ENCODE peak calls at places on chromosomes 7 and 10, in seven cellular contexts. I is hepatocyte, H is neural progenitor cell, Y is ovary, U is heart left ventricle, T is psoas muscle, E is HAP-1. P is an unnamed sample. For H3K4me1 and H3K27me3, the result is how much of the 10 kb centered on the place peaks cover.

GRCh38 chr7:52555805-52556204 is 479.6 kb upstream of the POM121L12 start:
- DNase-seq in I (no peak), H (no peak), Y (no peak), U (no peak), T (no peak), E (no peak), P (no peak)

GRCh38 chr10:102410427-102411073 is 8.0 kb downstream of the PSD start:
- DNase-seq in I (peak), H (peak), Y (peak), U (no peak), T (no peak), E (no peak), P (no peak)

GRCh38 chr10:87976101-87976743 is 112.8 kb downstream of the PTEN start:
- DNase-seq in I (no peak), H (no peak), Y (no peak), U (no peak), T (no peak), E (no peak), P (no peak)

GRCh38 chr10:5589963-5590511 is 65.3 kb downstream of the CALML3 start:
- DNase-seq in I (no peak), H (no peak), Y (peak), U (no peak), T (no peak), E (no peak), P (peak)

GRCh38 chr7:105654095-105654686 is 72.9 kb upstream of the EFCAB10 start:
- DNase-seq in I (no peak), H (no peak), Y (no peak), U (no peak), T (no peak), E (no peak), P (no peak)

GRCh38 chr10:132988988-132989387 is 46.6 kb upstream of the CFAP46 start:
- DNase-seq in I (no peak), H (no peak), Y (no peak), U (no peak), T (peak), E (no peak), P (no peak)

GRCh38 chr7:113087278-113087998 is 811 bp upstream of the GPR85 start:
- DNase-seq in I (peak), H (peak), Y (no peak), U (no peak), T (no peak), E (no peak), P (peak)

GRCh38 chr10:78907458-78908211 is 161.1 kb upstream of the ZMIZ1 start:
- DNase-seq in I (no peak), H (peak), Y (peak), U (no peak), T (no peak), E (no peak), P (no peak)

GRCh38 chr10:102001435-102002068 is 54.4 kb downstream of the ARMH3 start:
- DNase-seq in I (no peak), H (peak), Y (no peak), U (no peak), T (no peak), E (no peak), P (no peak)

GRCh38 chr7:49127359-49127848 is 203.1 kb downstream of the CDC14C start:
- DNase-seq in I (no peak), H (no peak), Y (no peak), U (no peak), T (no peak), E (no peak), P (no peak)

GRCh38 chr10:117964528-117964927 is 82.2 kb downstream of the RAB11FIP2 start:
- DNase-seq in I (no peak), H (no peak), Y (no peak), U (no peak), T (no peak), E (no peak), P (no peak)

GRCh38 chr10:74238031-74238431 is 87.0 kb downstream of the ADK start:
- DNase-seq in I (no peak), H (no peak), Y (no peak), U (no peak), T (no peak), E (peak), P (no peak)

GRCh38 chr10:122841569-122841968 is 4.1 kb downstream of the CUZD1 start:
- DNase-seq in I (no peak), H (no peak), Y (no peak), U (no peak), T (no peak), E (no peak), P (no peak)

GRCh38 chr10:70942725-70943124 is 54.4 kb upstream of the PCBD1 start:
- DNase-seq in I (no peak), H (no peak), Y (no peak), U (no peak), T (no peak), E (no peak), P (no peak)

GRCh38 chr7:116139007-116139406 is 71.3 kb upstream of the TES start:
- DNase-seq in I (no peak), H (peak), Y (no peak), U (peak), T (no peak), E (no peak), P (no peak)

GRCh38 chr10:75407716-75408511 is 6.3 kb upstream of the ZNF503 start:
- DNase-seq in I (peak), H (peak), Y (peak), U (peak), T (peak), E (no peak), P (no peak)

GRCh38 chr7:66052447-66052846 is 23.2 kb upstream of the ASL start:
- DNase-seq in I (no peak), H (no peak), Y (no peak), U (no peak), T (no peak), E (no peak), P (no peak)

GRCh38 chr7:77867208-77867915 is 68.8 kb downstream of the PHTF2 start:
- DNase-seq in I (peak), H (no peak), Y (no peak), U (no peak), T (no peak), E (no peak), P (no peak)

GRCh38 chr7:142811154-142811737 is 40.5 kb downstream of the PRSS2 start:
- DNase-seq in I (peak), H (peak), Y (no peak), U (no peak), T (no peak), E (peak), P (peak)

GRCh38 chr10:91559170-91559569 is 73.7 kb downstream of the PPP1R3C start:
- DNase-seq in I (no peak), H (no peak), Y (no peak), U (no peak), T (no peak), E (no peak), P (no peak)

GRCh38 chr10:56874950-56875349 is 513.9 kb upstream of the ZWINT start:
- DNase-seq in I (peak), H (no peak), Y (no peak), U (no peak), T (no peak), E (no peak), P (no peak)

GRCh38 chr7:152025077-152025936 is at the start of gene GALNT11:
- DNase-seq in I (peak), H (peak), Y (peak), U (peak), T (peak), E (peak), P (peak)

GRCh38 chr7:145147865-145148264 is 312.0 kb upstream of the TPK1 start:
- DNase-seq in I (no peak), H (no peak), Y (no peak), U (no peak), T (no peak), E (no peak), P (no peak)

GRCh38 chr7:28165971-28166955 is 14.3 kb downstream of the JAZF1 start:
- DNase-seq in I (peak), H (no peak), Y (no peak), U (no peak), T (no peak), E (no peak), P (no peak)

GRCh38 chr7:129053938-129054437 is 923 bp downstream of the TNPO3 start:
- DNase-seq in I (peak), H (no peak), Y (no peak), U (no peak), T (no peak), E (no peak), P (peak)

GRCh38 chr10:3806603-3807002 is 21.6 kb upstream of the KLF6 start:
- DNase-seq in I (peak), H (no peak), Y (no peak), U (no peak), T (no peak), E (no peak), P (no peak)

GRCh38 chr7:37916017-37916672 is 472 bp downstream of the SFRP4 start:
- DNase-seq in I (peak), H (peak), Y (peak), U (peak), T (peak), E (no peak), P (peak)

GRCh38 chr10:66928791-66929190 is 3.0 kb downstream of the LRRTM3 start:
- DNase-seq in I (no peak), H (no peak), Y (no peak), U (no peak), T (no peak), E (peak), P (no peak)

GRCh38 chr7:13874783-13875182 is 114.7 kb downstream of the ETV1 start:
- DNase-seq in I (no peak), H (no peak), Y (no peak), U (no peak), T (no peak), E (no peak), P (no peak)

GRCh38 chr10:31940839-31941653 is 12.4 kb upstream of the ARHGAP12 start:
- DNase-seq in I (peak), H (no peak), Y (no peak), U (no peak), T (peak), E (peak), P (peak)

GRCh38 chr10:113326160-113327111 is 226.4 kb upstream of the HABP2 start:
- DNase-seq in I (peak), H (peak), Y (no peak), U (peak), T (peak), E (peak), P (peak)

GRCh38 chr7:154720016-154720415 is 282.9 kb downstream of the PAXIP1 start:
- DNase-seq in I (no peak), H (no peak), Y (no peak), U (no peak), T (no peak), E (no peak), P (no peak)

GRCh38 chr10:14588084-14588937 is 186.4 kb downstream of the FAM107B start:
- DNase-seq in I (peak), H (no peak), Y (no peak), U (no peak), T (no peak), E (no peak), P (no peak)

GRCh38 chr7:76191783-76192240 is 9.9 kb upstream of the SRRM3 start:
- DNase-seq in I (peak), H (peak), Y (no peak), U (no peak), T (no peak), E (peak), P (peak)

DNA sequence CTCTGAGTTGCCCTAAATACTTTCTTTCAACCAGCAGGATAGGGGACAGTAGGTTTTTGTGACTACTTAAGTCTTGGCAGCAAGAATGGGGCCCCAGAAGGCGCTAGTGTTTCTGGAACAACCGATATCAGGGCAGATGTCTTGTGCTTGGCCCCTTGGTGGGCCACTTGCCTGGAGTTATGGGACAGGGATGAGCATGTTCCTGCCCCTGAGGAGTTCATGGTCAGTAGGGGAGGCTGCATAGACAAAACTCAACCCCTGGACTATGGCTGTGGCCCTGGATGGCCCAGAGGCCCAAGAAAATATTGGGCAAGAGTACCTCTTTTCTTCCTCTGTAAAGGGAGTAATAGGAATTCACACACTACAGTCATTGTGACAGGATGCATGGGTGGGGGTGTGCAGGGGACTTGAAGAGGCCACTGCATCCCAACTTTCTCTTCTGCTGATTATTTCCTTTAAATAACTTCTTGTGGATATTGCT is 57.7 kb upstream of the IGFBP3 start:
- DNase-seq in I (no peak), H (no peak), Y (no peak), U (no peak), T (no peak), E (no peak), P (no peak)
- H3K4me3 ChIP-seq in I (no peak), H (no peak), Y (no peak), U (no peak), T (no peak), E (no peak), P (no peak)

GRCh38 chr7:41108821-41109220 is 594.1 kb downstream of the INHBA start:
- DNase-seq in I (no peak), H (no peak), Y (no peak), U (no peak), T (no peak), E (no peak), P (no peak)

GRCh38 chr7:41107330-41107937 is 595.5 kb downstream of the INHBA start:
- DNase-seq in I (peak), H (no peak), Y (no peak), U (no peak), T (no peak), E (no peak), P (peak)

GRCh38 chr7:41107938-41108448 is 594.9 kb downstream of the INHBA start:
- DNase-seq in I (peak), H (no peak), Y (no peak), U (no peak), T (no peak), E (no peak), P (no peak)

GRCh38 chr7:41113663-41114062 is 589.2 kb downstream of the INHBA start:
- DNase-seq in I (no peak), H (peak), Y (no peak), U (no peak), T (no peak), E (no peak), P (no peak)

GRCh38 chr7:41110186-41110585 is 592.7 kb downstream of the INHBA start:
- DNase-seq in I (no peak), H (no peak), Y (no peak), U (no peak), T (no peak), E (no peak), P (no peak)
- H3K4me1 ChIP-seq in I (under half), H (under half), Y (under half), U (under half), T (under half), E (under half), P (under half)

GRCh38 chr7:27151341-27151944 is 940 bp downstream of the HOXA3 start:
- DNase-seq in I (no peak), H (no peak), Y (no peak), U (peak), T (no peak), E (peak), P (no peak)
- H3K27me3 ChIP-seq in I (half or more), H (half or more), Y (under half), U (half or more), T (under half), E (under half), P (under half)

DNA sequence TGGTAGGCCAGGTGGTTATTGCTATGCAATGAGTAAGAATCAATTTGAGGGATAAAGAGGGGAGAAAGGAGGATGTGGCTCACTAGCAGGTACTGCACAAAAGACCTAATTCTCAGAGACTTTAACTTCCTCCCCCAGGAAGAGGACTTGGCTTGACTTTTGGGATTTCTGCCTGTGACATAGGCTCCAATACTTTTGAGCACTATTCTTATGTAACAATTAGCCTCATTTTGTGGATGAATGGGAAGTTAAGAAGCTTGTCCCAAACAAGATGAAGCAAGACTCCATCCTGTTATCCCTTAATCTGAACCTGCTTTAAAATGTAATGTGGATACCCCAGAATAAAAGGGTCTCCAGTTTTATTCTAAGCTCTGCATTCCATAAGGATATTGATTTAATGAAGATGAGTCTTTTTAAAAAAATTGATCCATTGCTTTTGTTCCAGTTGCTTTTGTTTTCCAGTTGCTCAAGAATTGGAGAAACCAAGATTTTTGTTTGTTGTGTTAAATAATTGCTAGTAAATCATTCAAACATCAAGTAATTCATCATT is 218.5 kb downstream of the SNX13 start:
- DNase-seq in I (no peak), H (peak), Y (no peak), U (no peak), T (no peak), E (peak), P (no peak)
- H3K4me3 ChIP-seq in I (no peak), H (no peak), Y (no peak), U (no peak), T (no peak), E (no peak), P (no peak)

GRCh38 chr7:82294865-82295264 is 148.7 kb downstream of the CACNA2D1 start:
- DNase-seq in I (no peak), H (no peak), Y (no peak), U (no peak), T (no peak), E (no peak), P (no peak)

GRCh38 chr7:82291931-82292330 is 151.6 kb downstream of the CACNA2D1 start:
- DNase-seq in I (no peak), H (no peak), Y (no peak), U (no peak), T (no peak), E (no peak), P (no peak)

GRCh38 chr7:82293467-82293866 is 150.1 kb downstream of the CACNA2D1 start:
- DNase-seq in I (no peak), H (no peak), Y (no peak), U (no peak), T (no peak), E (no peak), P (no peak)

GRCh38 chr7:82289889-82290288 is 153.7 kb downstream of the CACNA2D1 start:
- DNase-seq in I (no peak), H (no peak), Y (no peak), U (no peak), T (no peak), E (no peak), P (no peak)

DNA sequence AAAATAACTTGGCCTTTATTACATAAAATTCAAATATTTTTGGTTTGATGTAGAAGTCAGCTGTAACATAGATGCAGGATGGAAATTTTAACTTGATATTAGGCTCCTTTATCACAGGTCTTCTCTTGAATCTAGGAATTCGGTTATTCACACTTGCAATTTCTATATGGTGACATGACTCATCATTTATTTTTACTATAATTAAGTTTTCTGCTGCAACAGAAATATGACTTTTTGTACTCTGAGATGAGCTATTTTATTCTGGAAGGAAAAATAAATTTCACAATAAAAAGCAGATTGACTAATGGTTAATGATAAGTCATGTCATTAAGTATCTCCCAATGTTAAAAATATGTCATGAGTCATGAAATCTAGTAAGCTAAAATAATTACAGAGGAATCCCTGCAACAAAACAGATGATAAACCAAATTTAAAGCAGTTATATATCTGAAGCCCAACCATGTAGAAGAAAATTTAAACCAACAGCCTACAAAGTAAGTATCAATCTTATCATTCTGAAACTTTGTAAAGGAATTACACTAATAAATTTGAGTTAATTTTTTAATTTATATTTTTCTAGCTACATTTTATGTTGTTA is 149.2 kb downstream of the CACNA2D1 start:
- DNase-seq in I (no peak), H (no peak), Y (no peak), U (no peak), T (no peak), E (no peak), P (no peak)
- H3K4me1 ChIP-seq in I (under half), H (under half), Y (under half), U (under half), T (under half), E (under half), P (under half)